ENCODE peak calls at places on chromosomes 11 and 22, in ten cellular contexts. One of them, this sample, is unnamed. For H3K36me3, the result is how much of the 10 kb centered on the place peaks cover.

GRCh38 chr11:78428773-78429172 is 11.2 kb upstream of the GAB2 start:
- DNase-seq in gastrocnemius medialis: no peak
- DNase-seq in transverse colon: no peak
- DNase-seq in SK-N-SH: no peak
- DNase-seq in endothelial cell of umbilical vein: no peak
- DNase-seq in A673: no peak
- DNase-seq in IMR-90: peak
- DNase-seq in K562: no peak
- DNase-seq in thoracic aorta: no peak
- DNase-seq in upper lobe of right lung: no peak
- DNase-seq in this sample: no peak

GRCh38 chr22:20582171-20582511 is 74.7 kb downstream of the MED15 start:
- DNase-seq in gastrocnemius medialis: no peak
- DNase-seq in transverse colon: no peak
- DNase-seq in SK-N-SH: no peak
- DNase-seq in endothelial cell of umbilical vein: no peak
- DNase-seq in A673: no peak
- DNase-seq in IMR-90: no peak
- DNase-seq in K562: no peak
- DNase-seq in thoracic aorta: no peak
- DNase-seq in upper lobe of right lung: no peak
- DNase-seq in this sample: no peak

GRCh38 chr11:97865424-97866012 is 1155.2 kb upstream of the CNTN5 start:
- DNase-seq in gastrocnemius medialis: no peak
- DNase-seq in transverse colon: no peak
- DNase-seq in SK-N-SH: no peak
- DNase-seq in endothelial cell of umbilical vein: no peak
- DNase-seq in A673: no peak
- DNase-seq in IMR-90: no peak
- DNase-seq in K562: no peak
- DNase-seq in thoracic aorta: no peak
- DNase-seq in upper lobe of right lung: no peak
- DNase-seq in this sample: no peak

GRCh38 chr11:37963440-37963839 is 1365.4 kb upstream of the RAG2 start:
- DNase-seq in gastrocnemius medialis: no peak
- DNase-seq in transverse colon: no peak
- DNase-seq in SK-N-SH: no peak
- DNase-seq in endothelial cell of umbilical vein: no peak
- DNase-seq in A673: no peak
- DNase-seq in IMR-90: no peak
- DNase-seq in K562: no peak
- DNase-seq in thoracic aorta: no peak
- DNase-seq in upper lobe of right lung: no peak
- DNase-seq in this sample: no peak

GRCh38 chr11:60953781-60954180 is 1.8 kb upstream of the SLC15A3 start:
- DNase-seq in gastrocnemius medialis: no peak
- DNase-seq in transverse colon: no peak
- DNase-seq in SK-N-SH: no peak
- DNase-seq in endothelial cell of umbilical vein: peak
- DNase-seq in A673: no peak
- DNase-seq in IMR-90: peak
- DNase-seq in K562: no peak
- DNase-seq in thoracic aorta: no peak
- DNase-seq in upper lobe of right lung: no peak
- DNase-seq in this sample: no peak

GRCh38 chr22:33274214-33274828 is 216.1 kb upstream of the SYN3 start:
- DNase-seq in gastrocnemius medialis: no peak
- DNase-seq in transverse colon: peak
- DNase-seq in SK-N-SH: no peak
- DNase-seq in endothelial cell of umbilical vein: no peak
- DNase-seq in A673: peak
- DNase-seq in IMR-90: no peak
- DNase-seq in K562: peak
- DNase-seq in thoracic aorta: no peak
- DNase-seq in upper lobe of right lung: no peak
- DNase-seq in this sample: peak

GRCh38 chr11:118572914-118573550 is 823 bp downstream of the ARCN1 start:
- DNase-seq in gastrocnemius medialis: no peak
- DNase-seq in transverse colon: no peak
- DNase-seq in SK-N-SH: peak
- DNase-seq in endothelial cell of umbilical vein: peak
- DNase-seq in A673: peak
- DNase-seq in IMR-90: peak
- DNase-seq in K562: peak
- DNase-seq in thoracic aorta: no peak
- DNase-seq in upper lobe of right lung: no peak
- DNase-seq in this sample: no peak

GRCh38 chr11:1064167-1064566 is 10.5 kb upstream of the MUC2 start:
- DNase-seq in gastrocnemius medialis: no peak
- DNase-seq in transverse colon: no peak
- DNase-seq in SK-N-SH: no peak
- DNase-seq in endothelial cell of umbilical vein: no peak
- DNase-seq in A673: no peak
- DNase-seq in IMR-90: peak
- DNase-seq in K562: no peak
- DNase-seq in thoracic aorta: no peak
- DNase-seq in upper lobe of right lung: no peak
- DNase-seq in this sample: no peak

GRCh38 chr11:41177791-41178190 is 281.7 kb downstream of the LRRC4C start:
- DNase-seq in gastrocnemius medialis: no peak
- DNase-seq in transverse colon: no peak
- DNase-seq in SK-N-SH: no peak
- DNase-seq in endothelial cell of umbilical vein: no peak
- DNase-seq in A673: no peak
- DNase-seq in IMR-90: no peak
- DNase-seq in K562: no peak
- DNase-seq in thoracic aorta: no peak
- DNase-seq in upper lobe of right lung: no peak
- DNase-seq in this sample: no peak

GRCh38 chr11:19642185-19642591 is 70.4 kb upstream of the NAV2 start:
- DNase-seq in gastrocnemius medialis: peak
- DNase-seq in transverse colon: no peak
- DNase-seq in SK-N-SH: no peak
- DNase-seq in endothelial cell of umbilical vein: no peak
- DNase-seq in A673: no peak
- DNase-seq in IMR-90: no peak
- DNase-seq in K562: no peak
- DNase-seq in thoracic aorta: no peak
- DNase-seq in upper lobe of right lung: no peak
- DNase-seq in this sample: no peak

GRCh38 chr11:44416776-44417175 is 106.8 kb upstream of the ALX4 start:
- DNase-seq in gastrocnemius medialis: no peak
- DNase-seq in transverse colon: no peak
- DNase-seq in SK-N-SH: no peak
- DNase-seq in endothelial cell of umbilical vein: no peak
- DNase-seq in A673: no peak
- DNase-seq in IMR-90: no peak
- DNase-seq in K562: no peak
- DNase-seq in thoracic aorta: no peak
- DNase-seq in upper lobe of right lung: no peak
- DNase-seq in this sample: no peak

GRCh38 chr11:102986815-102987214 is 31.3 kb upstream of the MMP13 start:
- DNase-seq in gastrocnemius medialis: no peak
- DNase-seq in transverse colon: no peak
- DNase-seq in SK-N-SH: no peak
- DNase-seq in endothelial cell of umbilical vein: peak
- DNase-seq in A673: no peak
- DNase-seq in IMR-90: peak
- DNase-seq in K562: no peak
- DNase-seq in thoracic aorta: no peak
- DNase-seq in upper lobe of right lung: no peak
- DNase-seq in this sample: no peak

GRCh38 chr22:18028817-18029527 is 4.6 kb upstream of the MICAL3 start:
- DNase-seq in gastrocnemius medialis: peak
- DNase-seq in transverse colon: peak
- DNase-seq in SK-N-SH: no peak
- DNase-seq in endothelial cell of umbilical vein: no peak
- DNase-seq in A673: no peak
- DNase-seq in IMR-90: no peak
- DNase-seq in K562: no peak
- DNase-seq in thoracic aorta: no peak
- DNase-seq in upper lobe of right lung: no peak
- DNase-seq in this sample: no peak

GRCh38 chr22:32080904-32081303 is 37.8 kb downstream of the SLC5A1 start:
- DNase-seq in gastrocnemius medialis: peak
- DNase-seq in transverse colon: peak
- DNase-seq in SK-N-SH: peak
- DNase-seq in endothelial cell of umbilical vein: peak
- DNase-seq in A673: peak
- DNase-seq in IMR-90: peak
- DNase-seq in K562: peak
- DNase-seq in thoracic aorta: no peak
- DNase-seq in upper lobe of right lung: no peak
- DNase-seq in this sample: no peak

DNA sequence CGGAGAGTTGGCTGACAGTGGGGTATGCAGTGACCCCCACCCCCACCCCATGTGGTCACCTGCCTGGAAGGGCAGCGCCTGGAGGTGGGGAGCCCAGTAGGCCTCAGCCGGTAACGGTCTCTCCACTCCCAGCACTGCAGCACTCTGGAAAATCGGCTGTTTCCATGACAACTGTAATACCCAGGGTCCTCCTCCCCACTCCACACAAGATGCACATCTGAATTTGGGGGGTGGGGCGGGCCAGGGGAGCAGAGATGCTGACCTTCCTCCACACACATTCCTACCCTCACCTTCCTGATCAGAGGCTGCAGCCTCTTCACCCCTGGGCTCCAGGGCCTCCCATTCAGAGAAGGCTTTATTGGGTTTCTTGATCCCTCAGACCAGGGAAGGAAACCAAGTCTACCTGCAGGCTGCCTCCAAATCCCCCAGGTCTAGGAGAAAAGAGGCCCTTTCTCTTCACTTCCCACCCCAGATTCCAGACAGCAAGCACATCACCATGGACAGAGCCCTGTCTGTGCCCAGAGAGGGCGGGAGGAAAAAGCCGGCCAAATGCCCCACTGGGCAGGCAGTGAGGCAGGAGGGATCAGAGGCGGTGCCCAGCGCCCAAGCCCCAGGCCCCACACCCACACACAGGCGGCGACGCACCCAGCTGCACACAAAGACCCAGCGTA is 46.5 kb downstream of the SLC22A12 start:
- DNase-seq in gastrocnemius medialis: no peak
- DNase-seq in transverse colon: no peak
- DNase-seq in SK-N-SH: peak
- DNase-seq in endothelial cell of umbilical vein: no peak
- DNase-seq in A673: no peak
- DNase-seq in IMR-90: no peak
- DNase-seq in K562: no peak
- DNase-seq in thoracic aorta: no peak
- DNase-seq in upper lobe of right lung: no peak
- DNase-seq in this sample: no peak
- H3K4me3 ChIP-seq in gastrocnemius medialis: no peak
- H3K4me3 ChIP-seq in transverse colon: peak
- H3K4me3 ChIP-seq in SK-N-SH: peak
- H3K4me3 ChIP-seq in endothelial cell of umbilical vein: no peak
- H3K4me3 ChIP-seq in A673: no peak
- H3K4me3 ChIP-seq in IMR-90: no peak
- H3K4me3 ChIP-seq in K562: no peak
- H3K4me3 ChIP-seq in thoracic aorta: peak
- H3K4me3 ChIP-seq in upper lobe of right lung: no peak
- H3K4me3 ChIP-seq in this sample: no peak

GRCh38 chr11:107218123-107219084 is 200.1 kb upstream of the GUCY1A2 start:
- DNase-seq in gastrocnemius medialis: no peak
- DNase-seq in transverse colon: no peak
- DNase-seq in SK-N-SH: no peak
- DNase-seq in endothelial cell of umbilical vein: no peak
- DNase-seq in A673: peak
- DNase-seq in IMR-90: no peak
- DNase-seq in K562: no peak
- DNase-seq in thoracic aorta: no peak
- DNase-seq in upper lobe of right lung: no peak
- DNase-seq in this sample: no peak

GRCh38 chr11:107215006-107215405 is 196.7 kb upstream of the GUCY1A2 start:
- DNase-seq in gastrocnemius medialis: no peak
- DNase-seq in transverse colon: no peak
- DNase-seq in SK-N-SH: no peak
- DNase-seq in endothelial cell of umbilical vein: no peak
- DNase-seq in A673: no peak
- DNase-seq in IMR-90: no peak
- DNase-seq in K562: no peak
- DNase-seq in thoracic aorta: no peak
- DNase-seq in upper lobe of right lung: no peak
- DNase-seq in this sample: no peak

GRCh38 chr11:107221743-107222142 is 203.5 kb upstream of the GUCY1A2 start:
- DNase-seq in gastrocnemius medialis: no peak
- DNase-seq in transverse colon: no peak
- DNase-seq in SK-N-SH: no peak
- DNase-seq in endothelial cell of umbilical vein: no peak
- DNase-seq in A673: no peak
- DNase-seq in IMR-90: no peak
- DNase-seq in K562: no peak
- DNase-seq in thoracic aorta: no peak
- DNase-seq in upper lobe of right lung: no peak
- DNase-seq in this sample: no peak

DNA sequence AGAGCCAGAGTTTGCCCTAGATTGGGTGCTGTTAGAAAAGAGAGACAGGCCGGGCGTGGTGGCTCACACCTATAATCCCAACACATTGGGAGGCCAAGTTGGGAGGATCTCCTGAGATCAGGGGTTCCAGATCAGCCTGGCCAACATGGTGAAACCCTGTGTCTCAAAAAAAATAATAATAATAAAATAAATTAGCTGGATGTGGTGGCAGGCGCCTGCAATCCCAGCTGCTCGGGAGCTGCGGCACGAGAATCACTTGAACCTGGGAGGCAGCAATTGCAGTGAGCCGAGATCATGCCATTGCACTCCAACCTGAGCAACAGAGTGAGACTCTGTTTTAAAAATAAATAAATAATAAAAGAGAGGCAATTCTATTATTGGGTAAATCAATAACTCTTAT is 199.2 kb upstream of the GUCY1A2 start:
- DNase-seq in gastrocnemius medialis: no peak
- DNase-seq in transverse colon: no peak
- DNase-seq in SK-N-SH: no peak
- DNase-seq in endothelial cell of umbilical vein: no peak
- DNase-seq in A673: no peak
- DNase-seq in IMR-90: no peak
- DNase-seq in K562: no peak
- DNase-seq in thoracic aorta: no peak
- DNase-seq in upper lobe of right lung: no peak
- DNase-seq in this sample: no peak
- H3K36me3 ChIP-seq in gastrocnemius medialis: under half
- H3K36me3 ChIP-seq in transverse colon: under half
- H3K36me3 ChIP-seq in SK-N-SH: under half
- H3K36me3 ChIP-seq in endothelial cell of umbilical vein: under half
- H3K36me3 ChIP-seq in A673: under half
- H3K36me3 ChIP-seq in IMR-90: under half
- H3K36me3 ChIP-seq in K562: under half
- H3K36me3 ChIP-seq in thoracic aorta: under half
- H3K36me3 ChIP-seq in upper lobe of right lung: under half
- H3K36me3 ChIP-seq in this sample: under half

GRCh38 chr22:42500836-42501179 is 18.8 kb downstream of the RRP7A start:
- DNase-seq in gastrocnemius medialis: no peak
- DNase-seq in transverse colon: no peak
- DNase-seq in SK-N-SH: no peak
- DNase-seq in endothelial cell of umbilical vein: no peak
- DNase-seq in A673: no peak
- DNase-seq in IMR-90: no peak
- DNase-seq in K562: no peak
- DNase-seq in thoracic aorta: no peak
- DNase-seq in upper lobe of right lung: peak
- DNase-seq in this sample: no peak
- H3K4me3 ChIP-seq in gastrocnemius medialis: peak
- H3K4me3 ChIP-seq in transverse colon: peak
- H3K4me3 ChIP-seq in SK-N-SH: peak
- H3K4me3 ChIP-seq in endothelial cell of umbilical vein: no peak
- H3K4me3 ChIP-seq in A673: peak
- H3K4me3 ChIP-seq in IMR-90: no peak
- H3K4me3 ChIP-seq in K562: peak
- H3K4me3 ChIP-seq in thoracic aorta: peak
- H3K4me3 ChIP-seq in upper lobe of right lung: peak
- H3K4me3 ChIP-seq in this sample: no peak

GRCh38 chr11:134181707-134182106 is 42.1 kb downstream of the NCAPD3 start:
- DNase-seq in gastrocnemius medialis: no peak
- DNase-seq in transverse colon: no peak
- DNase-seq in SK-N-SH: no peak
- DNase-seq in endothelial cell of umbilical vein: no peak
- DNase-seq in A673: no peak
- DNase-seq in IMR-90: peak
- DNase-seq in K562: no peak
- DNase-seq in thoracic aorta: no peak
- DNase-seq in upper lobe of right lung: no peak
- DNase-seq in this sample: no peak
- H3K36me3 ChIP-seq in gastrocnemius medialis: under half
- H3K36me3 ChIP-seq in transverse colon: under half
- H3K36me3 ChIP-seq in SK-N-SH: under half
- H3K36me3 ChIP-seq in endothelial cell of umbilical vein: under half
- H3K36me3 ChIP-seq in A673: half or more
- H3K36me3 ChIP-seq in IMR-90: under half
- H3K36me3 ChIP-seq in K562: half or more
- H3K36me3 ChIP-seq in thoracic aorta: under half
- H3K36me3 ChIP-seq in upper lobe of right lung: under half
- H3K36me3 ChIP-seq in this sample: under half